ENCODE peak calls at places on chromosome 6, in six cellular contexts. K is bronchial epithelial cell, N is A549, H is aorta, F is H1, P is choroid plexus epithelial cell. Y is an unnamed sample.

GRCh38 chr6:105824732-105825131 is 261.4 kb upstream of the PRDM1 start:
- DNase-seq in K (no peak), N (no peak), H (no peak), F (no peak), P (peak; percentile 47), Y (peak; percentile 33)

GRCh38 chr6:120378582-120379220 is 955.6 kb downstream of the TBC1D32 start:
- DNase-seq in K (peak; percentile 74), N (peak; percentile 42), H (no peak), F (no peak), P (peak; percentile 26), Y (peak; percentile 2)

GRCh38 chr6:20096506-20096905 is 115.8 kb downstream of the MBOAT1 start:
- DNase-seq in K (no peak), N (no peak), H (no peak), F (no peak), P (no peak), Y (no peak)

GRCh38 chr6:12818324-12818723 is 101.8 kb downstream of the PHACTR1 start:
- DNase-seq in K (no peak), N (no peak), H (no peak), F (no peak), P (peak; percentile 1), Y (peak; percentile 19)

GRCh38 chr6:70396796-70397729 is 16.2 kb upstream of the FAM135A start:
- DNase-seq in K (peak; percentile 87), N (no peak), H (no peak), F (no peak), P (peak; percentile 4), Y (no peak)

GRCh38 chr6:86780923-86781322 is 156.4 kb upstream of the HTR1E start:
- DNase-seq in K (no peak), N (no peak), H (no peak), F (no peak), P (no peak), Y (no peak)

GRCh38 chr6:6856538-6857523 is 250.9 kb upstream of the RREB1 start:
- DNase-seq in K (peak; percentile 95), N (peak; percentile 33), H (no peak), F (peak; percentile 55), P (peak; percentile 44), Y (no peak)

GRCh38 chr6:15400572-15401004 is 154.7 kb downstream of the JARID2 start:
- DNase-seq in K (no peak), N (peak; percentile 27), H (peak; percentile 79), F (no peak), P (peak; percentile 66), Y (no peak)

GRCh38 chr6:121771937-121772717 is 336.7 kb downstream of the GJA1 start:
- DNase-seq in K (no peak), N (no peak), H (no peak), F (no peak), P (no peak), Y (no peak)

GRCh38 chr6:159095561-159096095 is 50.8 kb upstream of the TAGAP start:
- DNase-seq in K (no peak), N (no peak), H (no peak), F (no peak), P (no peak), Y (no peak)

GRCh38 chr6:16731503-16732018 is 29.7 kb downstream of the ATXN1 start:
- DNase-seq in K (no peak), N (no peak), H (no peak), F (no peak), P (no peak), Y (no peak)

GRCh38 chr6:53524455-53524815 is 20.5 kb downstream of the GCLC start:
- DNase-seq in K (peak; percentile 72), N (peak; percentile 51), H (no peak), F (no peak), P (peak; percentile 64), Y (peak; percentile 58)

GRCh38 chr6:56527934-56528333 is 114.8 kb downstream of the DST start:
- DNase-seq in K (peak; percentile 44), N (no peak), H (no peak), F (no peak), P (no peak), Y (no peak)

GRCh38 chr6:90045535-90045934 is 151.3 kb downstream of the GJA10 start:
- DNase-seq in K (no peak), N (no peak), H (no peak), F (no peak), P (peak; percentile 81), Y (peak; percentile 22)

GRCh38 chr6:56329296-56330050 is 82.1 kb upstream of the COL21A1 start:
- DNase-seq in K (no peak), N (no peak), H (no peak), F (no peak), P (peak; percentile 65), Y (no peak)

GRCh38 chr6:27040244-27041042 is 207.1 kb upstream of the PRSS16 start:
- DNase-seq in K (no peak), N (no peak), H (no peak), F (no peak), P (peak; percentile 40), Y (no peak)

DNA sequence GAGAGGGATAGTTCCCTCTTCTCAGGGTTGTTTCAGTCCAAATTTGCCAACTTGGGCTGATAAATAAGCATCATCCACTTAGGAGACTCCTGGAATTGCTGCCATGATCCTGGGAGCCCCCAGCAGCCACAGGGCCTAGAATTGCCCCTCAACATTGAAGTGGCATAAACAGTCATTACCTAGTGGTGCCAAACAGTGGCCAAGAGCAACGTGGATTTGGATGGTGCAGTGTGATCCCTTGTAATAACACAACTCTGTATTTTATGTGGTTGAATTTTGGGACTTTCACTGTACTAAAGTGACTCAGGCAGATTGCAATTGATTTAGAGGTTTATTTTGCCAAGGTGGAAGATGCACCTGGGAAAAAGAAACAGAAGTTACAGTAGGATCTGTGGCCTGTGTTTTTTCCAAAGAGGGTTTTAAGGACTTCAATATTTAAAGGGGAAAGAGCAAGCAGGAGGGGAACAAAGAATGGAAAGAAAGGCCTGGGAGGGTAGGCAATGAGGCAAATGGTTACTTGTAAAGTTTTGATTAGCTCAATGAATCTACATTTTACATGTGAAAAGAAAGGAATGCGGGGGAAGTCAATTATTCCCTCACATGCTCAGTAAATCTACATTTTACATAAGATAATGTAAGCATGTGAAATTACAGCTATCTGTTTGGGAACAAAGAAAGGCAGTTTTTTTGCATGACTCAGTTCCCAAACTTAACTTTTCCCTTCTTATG is 168.0 kb upstream of the NOX3 start:
- DNase-seq in K (no peak), N (no peak), H (no peak), F (no peak), P (no peak), Y (no peak)
- H3K4me3 ChIP-seq in K (no peak overlapping the region), N (no peak overlapping the region), H (no peak overlapping the region), F (no peak overlapping the region), P (no peak overlapping the region), Y (no peak overlapping the region)

GRCh38 chr6:33428219-33428890 is 8.5 kb downstream of the SYNGAP1 start:
- DNase-seq in K (peak; percentile 61), N (peak; percentile 46), H (peak; percentile 82), F (no peak), P (no peak), Y (peak; percentile 58)
- H3K4me3 ChIP-seq in K (peak overlapping the region; percentile 45), N (peak overlapping the region; percentile 69), H (peak overlapping the region; percentile 63), F (peak overlapping the region; percentile 27), P (peak overlapping the region; percentile 74), Y (peak overlapping the region; percentile 55)

DNA sequence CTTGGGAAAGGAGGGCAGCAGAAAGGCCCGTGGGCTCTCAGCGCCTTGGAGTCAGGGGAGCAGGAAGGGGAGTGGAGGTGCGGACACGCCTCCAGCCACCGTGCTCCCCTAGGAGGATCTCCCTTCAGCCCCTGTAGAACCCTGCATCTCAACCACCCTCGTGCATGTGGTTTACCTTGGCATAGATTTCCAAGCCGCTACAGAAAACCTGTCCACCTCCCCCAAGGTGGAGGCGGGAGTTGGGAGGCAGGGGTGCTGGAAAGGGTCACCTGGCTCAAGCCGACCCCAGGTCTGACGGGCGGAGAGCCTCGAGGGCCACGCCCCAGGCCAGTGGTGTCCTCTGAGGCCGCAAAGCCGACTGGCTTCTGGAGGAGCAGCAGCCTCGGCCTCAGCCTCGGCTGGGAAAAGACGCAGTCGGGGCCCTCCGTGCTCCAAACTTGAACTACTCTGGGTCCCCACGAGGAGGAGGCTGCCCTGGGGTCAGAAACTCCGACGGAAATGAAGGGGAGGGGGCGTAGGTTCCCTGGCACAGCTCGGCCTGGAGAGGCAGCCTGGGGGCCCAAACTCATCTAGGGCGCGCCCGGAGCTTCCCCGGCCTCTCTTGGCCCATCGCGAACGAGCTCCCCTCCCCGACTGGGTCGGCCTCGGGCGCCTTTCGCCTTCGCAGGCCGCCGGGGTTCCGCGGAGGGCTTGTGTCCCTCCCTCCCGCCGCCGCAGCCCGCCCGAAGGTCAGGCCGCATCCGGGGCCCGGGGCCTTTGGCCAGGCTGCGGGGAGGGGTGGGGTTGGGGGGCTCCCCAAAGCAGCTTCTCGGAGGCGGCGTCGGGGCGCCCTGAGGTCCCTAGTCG is 6.3 kb upstream of the FOXF2 start:
- DNase-seq in K (no peak), N (no peak), H (no peak), F (peak; percentile 82), P (no peak), Y (no peak)
- H3K4me3 ChIP-seq in K (no peak overlapping the region), N (no peak overlapping the region), H (no peak overlapping the region), F (peak overlapping the region; percentile 16), P (no peak overlapping the region), Y (no peak overlapping the region)

GRCh38 chr6:134170844-134171243 is 118.4 kb upstream of the SLC2A12 start:
- DNase-seq in K (no peak), N (no peak), H (no peak), F (no peak), P (peak; percentile 75), Y (no peak)

GRCh38 chr6:134172020-134172766 is 119.8 kb upstream of the SLC2A12 start:
- DNase-seq in K (no peak), N (no peak), H (no peak), F (no peak), P (peak; percentile 29), Y (no peak)

GRCh38 chr6:134173007-134173690 is 120.7 kb upstream of the SLC2A12 start:
- DNase-seq in K (peak; percentile 72), N (no peak), H (no peak), F (no peak), P (peak; percentile 35), Y (peak; percentile 5)

GRCh38 chr6:134169881-134170486 is 117.6 kb upstream of the SLC2A12 start:
- DNase-seq in K (no peak), N (no peak), H (no peak), F (no peak), P (peak; percentile 38), Y (no peak)

DNA sequence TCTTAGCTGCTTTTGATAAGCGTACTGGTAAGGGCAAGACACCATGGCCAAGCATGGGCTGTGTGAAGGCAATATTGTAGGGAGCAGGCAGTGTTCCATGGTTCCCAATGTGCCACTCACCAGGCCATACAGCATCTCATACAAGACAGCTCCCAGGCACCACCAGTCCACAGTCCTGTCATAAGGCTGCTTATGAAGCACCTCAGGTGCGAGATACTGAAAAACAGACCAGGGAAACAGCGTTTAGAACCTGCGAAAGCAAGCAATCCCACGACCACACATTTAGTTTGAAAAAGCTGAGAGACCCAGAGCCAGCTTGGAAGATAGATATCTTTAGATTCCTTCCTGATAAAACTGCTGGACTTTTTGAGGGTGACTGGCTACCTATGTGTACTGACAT is 119.1 kb upstream of the SLC2A12 start:
- DNase-seq in K (no peak), N (no peak), H (no peak), F (no peak), P (peak; percentile 46), Y (peak; percentile 6)
- H3K4me3 ChIP-seq in K (no peak overlapping the region), N (peak overlapping the region; percentile 81), H (no peak overlapping the region), F (no peak overlapping the region), P (peak overlapping the region; percentile 73), Y (peak overlapping the region; percentile 100)

GRCh38 chr6:36955136-36955535 is 598 bp downstream of the PI16 start:
- DNase-seq in K (no peak), N (no peak), H (peak; percentile 28), F (no peak), P (no peak), Y (no peak)
- H3K4me3 ChIP-seq in K (no peak overlapping the region), N (no peak overlapping the region), H (no peak overlapping the region), F (no peak overlapping the region), P (no peak overlapping the region), Y (no peak overlapping the region)

GRCh38 chr6:25009351-25009750 is 73.6 kb upstream of the RIPOR2 start:
- DNase-seq in K (no peak), N (no peak), H (no peak), F (no peak), P (no peak), Y (no peak)
- H3K4me3 ChIP-seq in K (no peak overlapping the region), N (no peak overlapping the region), H (no peak overlapping the region), F (no peak overlapping the region), P (no peak overlapping the region), Y (no peak overlapping the region)